ENCODE peak calls at places on chromosome 12, in eight cellular contexts. H is neural progenitor cell, B is pancreas, I is A549, Y is uterus, S is right lobe of liver, K is mammary epithelial cell, Z is upper lobe of right lung. T is an unnamed sample. For H3K4me1, the result is how much of the 10 kb centered on the place peaks cover.

GRCh38 chr12:4956968-4957367 is 47.3 kb downstream of the KCNA1 start:
- DNase-seq in H (no peak), I (no peak), K (no peak), B (no peak), Z (no peak), Y (no peak), S (no peak), T (no peak)

GRCh38 chr12:16613199-16613598 is 7.2 kb upstream of the LMO3 start:
- DNase-seq in K (no peak), Z (no peak), B (no peak), S (no peak), I (no peak), Y (no peak), H (no peak), T (no peak)

GRCh38 chr12:65829716-65830115 is 5.4 kb downstream of the HMGA2 start:
- DNase-seq in Y (no peak), Z (no peak), B (no peak), H (no peak), I (no peak), S (no peak), K (no peak), T (no peak)

GRCh38 chr12:116194935-116195431 is 82.5 kb downstream of the MED13L start:
- DNase-seq in S (no peak), B (no peak), H (no peak), Z (no peak), K (no peak), I (peak), Y (no peak), T (no peak)

GRCh38 chr12:45863332-45863731 is 127.0 kb downstream of the SCAF11 start:
- DNase-seq in Y (no peak), S (no peak), H (no peak), K (no peak), Z (no peak), I (no peak), B (no peak), T (no peak)

GRCh38 chr12:101608301-101609133 is 13.7 kb downstream of the MYBPC1 start:
- DNase-seq in Z (peak), S (no peak), Y (no peak), H (no peak), K (no peak), B (peak), I (no peak), T (no peak)

GRCh38 chr12:130097798-130098255 is 64.4 kb upstream of the FZD10 start:
- DNase-seq in S (no peak), I (no peak), Y (no peak), K (peak), Z (no peak), H (no peak), B (no peak), T (no peak)

GRCh38 chr12:56897844-56898341 is 36.3 kb downstream of the SDR9C7 start:
- DNase-seq in K (peak), Y (no peak), Z (no peak), I (no peak), H (no peak), B (no peak), S (no peak), T (no peak)

GRCh38 chr12:111596985-111597730 is 2.0 kb downstream of the ATXN2 start:
- DNase-seq in S (peak), Z (peak), B (peak), H (peak), K (peak), I (peak), Y (peak), T (peak)

GRCh38 chr12:123064885-123065619 is 84.6 kb downstream of the ARL6IP4 start:
- DNase-seq in K (no peak), I (no peak), S (no peak), Y (no peak), Z (no peak), H (no peak), B (no peak), T (no peak)

GRCh38 chr12:101795013-101795412 is 35.7 kb downstream of the GNPTAB start:
- DNase-seq in S (no peak), K (no peak), I (no peak), Z (no peak), B (no peak), H (no peak), Y (no peak), T (no peak)

GRCh38 chr12:51346581-51346980 is at the start of gene CELA1:
- DNase-seq in K (no peak), B (no peak), Y (no peak), Z (no peak), H (no peak), S (no peak), I (no peak), T (no peak)

GRCh38 chr12:132788375-132789098 is 26.9 kb upstream of the ANKLE2 start:
- DNase-seq in Y (no peak), Z (no peak), I (no peak), K (no peak), B (no peak), S (no peak), H (no peak), T (no peak)

GRCh38 chr12:110344657-110345056 is 58.9 kb downstream of the ANAPC7 start:
- DNase-seq in K (no peak), Y (no peak), I (no peak), S (no peak), H (no peak), Z (no peak), B (no peak), T (no peak)

GRCh38 chr12:14317362-14318146 is 47.9 kb upstream of the ATF7IP start:
- DNase-seq in S (no peak), Y (no peak), B (no peak), K (peak), Z (no peak), H (no peak), I (no peak), T (no peak)

GRCh38 chr12:107351109-107351508 is 257.8 kb upstream of the CRY1 start:
- DNase-seq in K (no peak), Y (no peak), I (no peak), S (no peak), B (no peak), H (no peak), Z (no peak), T (no peak)

GRCh38 chr12:78863482-78864427 is 819 bp upstream of the SYT1 start:
- DNase-seq in S (no peak), B (peak), H (peak), K (peak), I (peak), Z (peak), Y (peak), T (peak)

GRCh38 chr12:5022465-5023061 is 21.1 kb upstream of the KCNA5 start:
- DNase-seq in S (no peak), H (peak), I (peak), B (peak), Z (no peak), Y (no peak), K (peak), T (no peak)

GRCh38 chr12:91091916-91092715 is 19.2 kb downstream of the LUM start:
- DNase-seq in Z (no peak), Y (no peak), H (no peak), S (no peak), B (no peak), I (no peak), K (no peak), T (no peak)

GRCh38 chr12:115404761-115405470 is 720.9 kb upstream of the TBX3 start:
- DNase-seq in Y (no peak), I (peak), H (no peak), Z (no peak), K (peak), S (no peak), B (no peak), T (no peak)

GRCh38 chr12:68451261-68452091 is 119.3 kb upstream of the MDM1 start:
- DNase-seq in Y (peak), S (no peak), K (peak), Z (no peak), B (no peak), I (no peak), H (no peak), T (peak)

GRCh38 chr12:449203-449602 is 10.5 kb upstream of the B4GALNT3 start:
- DNase-seq in H (no peak), I (no peak), B (no peak), K (no peak), Z (no peak), Y (no peak), S (no peak), T (no peak)

GRCh38 chr12:107884769-107885694 is 110.5 kb downstream of the ASCL4 start:
- DNase-seq in Y (no peak), K (peak), H (peak), S (peak), Z (peak), B (peak), I (peak), T (no peak)

GRCh38 chr12:80805106-80805505 is 88.4 kb downstream of the MYF5 start:
- DNase-seq in B (no peak), Y (no peak), K (no peak), Z (no peak), I (no peak), S (no peak), H (no peak), T (no peak)

GRCh38 chr12:115008951-115009350 is 325.0 kb upstream of the TBX3 start:
- DNase-seq in Y (no peak), B (no peak), K (no peak), S (no peak), Z (no peak), I (no peak), H (no peak), T (no peak)

GRCh38 chr12:15863258-15863835 is 18.8 kb upstream of the STRAP start:
- DNase-seq in B (no peak), Z (no peak), Y (no peak), I (no peak), K (no peak), H (peak), S (no peak), T (no peak)

GRCh38 chr12:14948672-14949071 is 10.3 kb upstream of the ERP27 start:
- DNase-seq in Y (peak), Z (no peak), K (peak), S (no peak), H (no peak), B (no peak), I (peak), T (no peak)

GRCh38 chr12:47785887-47786661 is 13.0 kb downstream of the SLC48A1 start:
- DNase-seq in H (no peak), Y (no peak), S (peak), Z (no peak), I (no peak), K (no peak), B (no peak), T (no peak)

GRCh38 chr12:618626-619025 is 44.6 kb downstream of the NINJ2 start:
- DNase-seq in H (no peak), B (no peak), Y (no peak), K (no peak), I (no peak), Z (no peak), S (no peak), T (no peak)

GRCh38 chr12:15856097-15856982 is 25.8 kb upstream of the STRAP start:
- DNase-seq in K (peak), I (peak), Z (no peak), S (no peak), H (peak), B (no peak), Y (peak), T (no peak)

GRCh38 chr12:72271741-72272661 is at the start of gene TRHDE:
- DNase-seq in H (peak), S (peak), I (peak), K (peak), Y (peak), Z (peak), B (peak), T (no peak)

GRCh38 chr12:2922329-2922728 is 31.6 kb downstream of the TULP3 start:
- DNase-seq in K (no peak), S (no peak), B (no peak), I (no peak), Z (no peak), H (no peak), Y (no peak), T (no peak)

GRCh38 chr12:93223440-93224426 is 154.0 kb upstream of the NUDT4 start:
- DNase-seq in S (no peak), Y (no peak), H (no peak), B (no peak), K (peak), Z (no peak), I (no peak), T (no peak)

GRCh38 chr12:4526923-4527546 is 11.7 kb upstream of the RAD51AP1 start:
- DNase-seq in B (no peak), H (no peak), K (no peak), Y (no peak), I (peak), S (no peak), Z (no peak), T (no peak)

GRCh38 chr12:3168775-3169221 is 91.6 kb downstream of the TSPAN9 start:
- DNase-seq in Y (peak), S (peak), Z (no peak), I (peak), H (no peak), B (no peak), K (peak), T (no peak)

GRCh38 chr12:98373982-98374381 is 141.4 kb upstream of the TMPO start:
- DNase-seq in Y (no peak), S (no peak), K (no peak), I (peak), Z (no peak), H (peak), B (no peak), T (no peak)

GRCh38 chr12:65739606-65740005 is 84.7 kb upstream of the HMGA2 start:
- DNase-seq in I (no peak), H (no peak), B (no peak), Z (no peak), S (no peak), K (no peak), Y (no peak), T (no peak)

GRCh38 chr12:29164477-29165163 is 15.5 kb downstream of the FAR2 start:
- DNase-seq in Y (no peak), S (no peak), Z (no peak), K (peak), H (no peak), I (no peak), B (no peak), T (no peak)

GRCh38 chr12:104295954-104296353 is 7.6 kb upstream of the EID3 start:
- DNase-seq in K (no peak), B (no peak), H (no peak), Z (no peak), I (peak), Y (no peak), S (no peak), T (no peak)
- H3K27ac ChIP-seq in K (no peak), B (no peak), H (no peak), Z (no peak), I (peak), Y (no peak), S (no peak), T (no peak)

GRCh38 chr12:124389537-124390441 is 94.9 kb downstream of the RFLNA start:
- DNase-seq in S (no peak), B (no peak), K (no peak), H (peak), Y (peak), I (peak), Z (no peak), T (no peak)
- H3K4me1 ChIP-seq in S (under half), B (under half), K (under half), H (under half), Y (under half), I (half or more), Z (half or more), T (half or more)

GRCh38 chr12:49332891-49333371 is 4.1 kb downstream of the C1QL4 start:
- DNase-seq in Z (peak), B (no peak), S (no peak), I (no peak), K (no peak), H (no peak), Y (no peak), T (no peak)
- TF ChIP-seq CTCF in Z (no peak), B (no peak), S (no peak), I (no peak), K (no peak), H (no peak), Y (no peak), T (no peak)

GRCh38 chr12:7129647-7130536 is at the start of gene CLSTN3:
- DNase-seq in I (no peak), B (peak), K (peak), Y (peak), H (peak), S (peak), Z (peak), T (peak)
- H3K27ac ChIP-seq in I (no peak), B (no peak), K (no peak), Y (peak), H (no peak), S (peak), Z (peak), T (peak)

GRCh38 chr12:10783252-10783651 is 19.2 kb downstream of the TAS2R7 start:
- DNase-seq in I (no peak), Z (no peak), B (no peak), K (no peak), Y (no peak), S (no peak), H (no peak), T (no peak)

GRCh38 chr12:10779103-10779502 is 23.3 kb downstream of the TAS2R7 start:
- DNase-seq in I (no peak), Z (no peak), K (no peak), H (peak), B (no peak), Y (no peak), S (no peak), T (no peak)
- H3K4me1 ChIP-seq in I (under half), Z (under half), K (under half), H (under half), B (under half), Y (under half), S (under half), T (under half)

DNA sequence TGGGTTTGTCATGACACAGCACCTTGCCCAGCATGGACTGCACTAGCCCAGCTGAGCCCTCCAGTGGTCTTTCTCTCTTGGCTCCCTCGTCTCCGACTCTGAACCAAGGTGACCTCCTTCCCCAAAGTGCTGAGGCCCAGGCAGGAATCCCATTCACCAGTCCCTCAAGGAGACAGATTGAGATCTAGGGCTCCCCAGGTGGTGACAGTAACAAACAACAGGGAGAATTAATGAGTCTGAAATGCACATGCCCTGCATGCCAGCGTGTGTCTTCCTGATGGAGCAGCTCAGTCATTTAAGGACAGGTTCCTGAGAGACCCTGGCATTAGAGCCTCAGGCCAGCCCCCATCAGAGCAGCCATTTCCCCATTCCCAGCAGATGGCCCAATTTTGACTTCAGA is 51.4 kb upstream of the OAS1 start:
- DNase-seq in Z (no peak), Y (no peak), I (peak), B (no peak), H (peak), S (no peak), K (no peak), T (no peak)
- TF ChIP-seq CTCF in Z (no peak), Y (no peak), I (peak), B (no peak), H (peak), S (peak), K (peak), T (no peak)

GRCh38 chr12:42002563-42002962 is 142.1 kb downstream of the GXYLT1 start:
- DNase-seq in H (no peak), B (no peak), S (no peak), K (no peak), Z (no peak), I (no peak), Y (no peak), T (no peak)
- H3K27ac ChIP-seq in H (no peak), B (no peak), S (no peak), K (no peak), Z (no peak), I (no peak), Y (no peak), T (no peak)

DNA sequence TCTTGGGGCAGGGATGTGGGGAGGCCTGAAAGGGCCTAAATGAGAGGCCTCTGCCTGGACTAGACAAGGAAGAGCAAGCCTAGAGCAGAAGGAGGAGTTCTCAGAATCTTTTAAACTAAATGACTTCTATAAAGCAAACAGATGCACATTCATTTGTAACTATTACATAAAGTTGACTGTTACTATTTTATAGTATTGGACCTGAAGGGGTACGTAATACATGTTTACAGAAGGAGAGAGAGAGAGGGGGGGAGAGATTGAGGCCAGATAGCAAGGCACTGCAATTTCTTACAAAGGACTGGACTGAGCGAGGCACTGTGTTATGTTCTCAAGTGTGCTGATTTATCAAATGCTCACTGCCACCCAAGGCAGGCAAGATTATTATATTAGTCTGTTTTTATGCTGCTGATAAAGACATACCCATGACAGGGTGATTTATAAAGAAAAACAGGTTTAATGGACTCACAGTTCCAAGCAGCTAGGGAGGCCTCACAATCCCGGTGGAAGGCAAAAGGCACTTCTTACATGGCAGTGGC is 215.8 kb upstream of the NOS1 start:
- DNase-seq in K (no peak), I (no peak), B (no peak), Y (no peak), Z (no peak), S (no peak), H (no peak), T (no peak)
- H3K4me1 ChIP-seq in K (under half), I (under half), B (under half), Y (under half), Z (under half), S (under half), H (under half), T (under half)

GRCh38 chr12:44510510-44510909 is 365.6 kb downstream of the NELL2 start:
- DNase-seq in H (no peak), Y (no peak), I (no peak), K (no peak), B (no peak), S (no peak), Z (no peak), T (no peak)
- TF ChIP-seq CTCF in H (no peak), Y (no peak), I (no peak), K (no peak), B (no peak), S (no peak), Z (no peak), T (no peak)

DNA sequence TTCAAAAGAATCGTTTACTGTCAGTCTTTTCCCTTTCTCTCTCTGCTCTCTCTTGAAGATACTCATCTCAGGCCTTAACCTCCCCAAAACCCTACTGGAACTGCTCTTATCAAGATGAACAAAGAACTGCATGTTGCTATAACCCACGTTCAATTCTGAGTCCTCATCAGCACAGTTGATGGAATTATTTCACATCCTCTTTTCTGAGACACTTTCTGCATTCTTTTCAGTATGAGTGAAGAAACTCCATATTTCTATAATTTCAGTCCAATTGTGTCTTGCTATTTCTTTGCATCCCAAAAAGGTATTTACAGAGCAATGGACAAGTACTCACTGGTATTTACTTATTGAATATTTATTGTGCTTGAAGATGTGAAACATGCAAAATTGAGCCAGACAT is 160.1 kb upstream of the CPNE8 start:
- DNase-seq in B (no peak), Y (no peak), I (no peak), Z (no peak), H (no peak), K (no peak), S (no peak), T (no peak)
- H3K27ac ChIP-seq in B (no peak), Y (no peak), I (no peak), Z (no peak), H (no peak), K (no peak), S (no peak), T (no peak)